ENCODE peak calls at places on chromosomes 13 and 19, in seven cellular contexts. N, P, X, H, J, B and Y are unnamed samples.

GRCh38 chr19:38730731-38731589 is 13.3 kb downstream of the CAPN12 start:
- DNase-seq in H (no peak), N (no peak), P (no peak), J (no peak), B (no peak), X (no peak), Y (no peak)

GRCh38 chr13:28584873-28585317 is 74.0 kb upstream of the POMP start:
- DNase-seq in J (no peak), N (no peak), H (no peak), X (no peak), B (no peak), P (peak), Y (no peak)

GRCh38 chr13:30151398-30151797 is 156.0 kb downstream of the KATNAL1 start:
- DNase-seq in N (no peak), P (no peak), X (no peak), J (no peak), B (no peak), H (no peak), Y (no peak)

GRCh38 chr19:5480427-5480836 is 25.2 kb downstream of the ZNRF4 start:
- DNase-seq in N (peak), H (no peak), B (no peak), P (no peak), J (peak), X (peak), Y (no peak)

GRCh38 chr13:114105351-114106225 is 26.8 kb downstream of the RASA3 start:
- DNase-seq in J (no peak), H (no peak), X (no peak), P (no peak), N (no peak), B (no peak), Y (no peak)

GRCh38 chr19:7975037-7975436 is 30.4 kb downstream of the ELAVL1 start:
- DNase-seq in P (no peak), N (no peak), X (no peak), H (no peak), J (no peak), B (no peak), Y (no peak)

GRCh38 chr13:41603917-41604316 is 146.6 kb downstream of the RGCC start:
- DNase-seq in H (no peak), X (no peak), N (no peak), P (peak), B (no peak), J (no peak), Y (peak)

GRCh38 chr19:47049307-47049700 is 880 bp upstream of the TMEM160 start:
- DNase-seq in P (peak), N (no peak), X (no peak), J (no peak), B (no peak), H (no peak), Y (no peak)

GRCh38 chr13:110471833-110472162 is 89.7 kb downstream of the RAB20 start:
- DNase-seq in H (no peak), P (no peak), B (no peak), J (no peak), X (no peak), N (no peak), Y (no peak)

GRCh38 chr19:18320865-18321728 is 1.8 kb downstream of the LSM4 start:
- DNase-seq in H (no peak), P (no peak), B (no peak), J (no peak), N (no peak), X (no peak), Y (no peak)

GRCh38 chr19:38320969-38321339 is 1.3 kb downstream of the KCNK6 start:
- DNase-seq in J (no peak), X (no peak), B (no peak), P (no peak), H (no peak), N (no peak), Y (no peak)

GRCh38 chr13:50200988-50201387 is 185.7 kb downstream of the KCNRG start:
- DNase-seq in P (no peak), J (no peak), B (no peak), H (no peak), N (no peak), X (no peak), Y (no peak)

GRCh38 chr19:16436780-16437179 is 35.0 kb downstream of the EPS15L1 start:
- DNase-seq in H (no peak), J (no peak), X (no peak), B (no peak), N (no peak), P (no peak), Y (no peak)

GRCh38 chr19:31555634-31556215 is 206.5 kb upstream of the TSHZ3 start:
- DNase-seq in P (no peak), H (no peak), J (no peak), N (no peak), B (no peak), X (no peak), Y (no peak)

GRCh38 chr13:79874396-79875360 is 393.7 kb downstream of the NDFIP2 start:
- DNase-seq in N (no peak), P (no peak), B (no peak), H (no peak), J (no peak), X (no peak), Y (peak)

GRCh38 chr13:69108486-69108885 is 999.1 kb upstream of the ATXN8OS start:
- DNase-seq in X (no peak), P (no peak), N (no peak), H (no peak), B (no peak), J (no peak), Y (no peak)

GRCh38 chr19:56699552-56699951 is 28.0 kb upstream of the ZNF835 start:
- DNase-seq in P (no peak), B (no peak), X (no peak), N (no peak), H (no peak), J (no peak), Y (no peak)

GRCh38 chr19:55545913-55546495 is 661 bp upstream of the SBK3 start:
- DNase-seq in X (no peak), H (no peak), J (no peak), N (no peak), P (no peak), B (no peak), Y (no peak)

GRCh38 chr19:30722801-30723200 is 350.6 kb downstream of the ZNF536 start:
- DNase-seq in J (no peak), B (no peak), H (no peak), P (no peak), N (no peak), X (no peak), Y (no peak)

GRCh38 chr13:75633285-75633684 is 2.8 kb upstream of the LMO7 start:
- DNase-seq in H (no peak), J (no peak), N (no peak), P (peak), B (no peak), X (no peak), Y (peak)

GRCh38 chr19:44819246-44819832 is 10.4 kb downstream of the BCAM start:
- DNase-seq in B (no peak), P (no peak), J (peak), H (no peak), N (no peak), X (no peak), Y (no peak)

GRCh38 chr13:75902166-75903104 is 266.3 kb downstream of the LMO7 start:
- DNase-seq in X (no peak), N (no peak), H (no peak), J (no peak), B (no peak), P (no peak), Y (no peak)

GRCh38 chr19:48745208-48745995 is 1.3 kb downstream of the IZUMO1 start:
- DNase-seq in X (peak), B (no peak), H (peak), P (peak), J (peak), N (peak), Y (peak)

GRCh38 chr19:10009269-10009665 is 1.0 kb downstream of the COL5A3 start:
- DNase-seq in H (peak), P (peak), X (peak), B (no peak), J (peak), N (peak), Y (peak)

GRCh38 chr13:28318418-28318995 is 176.4 kb downstream of the FLT1 start:
- DNase-seq in H (no peak), X (no peak), B (no peak), N (no peak), J (no peak), P (no peak), Y (no peak)

GRCh38 chr19:58291943-58292342 is 13.2 kb downstream of the ZNF8 start:
- DNase-seq in B (no peak), N (no peak), J (no peak), X (no peak), P (no peak), H (no peak), Y (no peak)

GRCh38 chr19:38951187-38951586 is 20.4 kb downstream of the MRPS12 start:
- DNase-seq in X (no peak), B (no peak), N (no peak), P (no peak), J (no peak), H (no peak), Y (no peak)

GRCh38 chr19:2922987-2923386 is 21.8 kb downstream of the ZNF77 start:
- DNase-seq in X (no peak), N (no peak), B (no peak), J (no peak), P (peak), H (no peak), Y (peak)

GRCh38 chr13:75798353-75799245 is 162.5 kb downstream of the LMO7 start:
- DNase-seq in N (no peak), X (no peak), H (no peak), J (no peak), B (no peak), P (peak), Y (peak)

GRCh38 chr13:91313103-91313502 is 34.4 kb upstream of the MIR17HG start:
- DNase-seq in N (no peak), P (peak), X (no peak), H (no peak), B (no peak), J (peak), Y (peak)

GRCh38 chr13:41148421-41149283 is 16.1 kb upstream of the KBTBD6 start:
- DNase-seq in H (no peak), J (no peak), X (no peak), B (no peak), N (no peak), P (no peak), Y (no peak)

GRCh38 chr19:40745402-40745780 is 4.9 kb downstream of the ACTMAP start:
- DNase-seq in X (no peak), H (no peak), N (no peak), P (no peak), B (no peak), J (no peak), Y (no peak)

GRCh38 chr19:55117063-55117635 is 288 bp downstream of the PPP1R12C start:
- DNase-seq in P (no peak), X (no peak), H (no peak), B (no peak), N (no peak), J (peak), Y (no peak)

GRCh38 chr13:67619346-67619745 is 389.2 kb upstream of the PCDH9 start:
- DNase-seq in H (no peak), P (no peak), B (no peak), J (no peak), N (no peak), X (no peak), Y (no peak)